ENCODE peak calls at places on chromosomes 6 and 20, in six cellular contexts. One of them, this sample, is unnamed.

GRCh38 chr6:5766260-5766659 is 240.5 kb downstream of the NRN1 start:
- DNase-seq in cardiac fibroblast: no peak
- DNase-seq in mucosa of descending colon: no peak
- DNase-seq in fibroblast of lung: no peak
- DNase-seq in fibroblast of pulmonary artery: no peak
- DNase-seq in upper lobe of left lung: no peak
- DNase-seq in this sample: no peak

GRCh38 chr6:15352884-15353283 is 107.0 kb downstream of the JARID2 start:
- DNase-seq in fibroblast of lung: peak
- DNase-seq in cardiac fibroblast: peak
- DNase-seq in mucosa of descending colon: no peak
- DNase-seq in upper lobe of left lung: no peak
- DNase-seq in fibroblast of pulmonary artery: peak
- DNase-seq in this sample: no peak

GRCh38 chr6:73710470-73710869 is 14.5 kb downstream of the CD109 start:
- DNase-seq in fibroblast of lung: peak
- DNase-seq in fibroblast of pulmonary artery: peak
- DNase-seq in cardiac fibroblast: peak
- DNase-seq in upper lobe of left lung: no peak
- DNase-seq in mucosa of descending colon: no peak
- DNase-seq in this sample: peak

GRCh38 chr6:148736779-148737412 is 9.9 kb upstream of the UST start:
- DNase-seq in upper lobe of left lung: no peak
- DNase-seq in mucosa of descending colon: no peak
- DNase-seq in fibroblast of lung: no peak
- DNase-seq in fibroblast of pulmonary artery: no peak
- DNase-seq in cardiac fibroblast: no peak
- DNase-seq in this sample: no peak

GRCh38 chr20:19840111-19840705 is 82.2 kb downstream of the RIN2 start:
- DNase-seq in fibroblast of pulmonary artery: no peak
- DNase-seq in upper lobe of left lung: no peak
- DNase-seq in fibroblast of lung: no peak
- DNase-seq in cardiac fibroblast: no peak
- DNase-seq in mucosa of descending colon: no peak
- DNase-seq in this sample: no peak

GRCh38 chr6:80541186-80541585 is 434.7 kb downstream of the BCKDHB start:
- DNase-seq in upper lobe of left lung: no peak
- DNase-seq in fibroblast of lung: peak
- DNase-seq in mucosa of descending colon: no peak
- DNase-seq in cardiac fibroblast: peak
- DNase-seq in fibroblast of pulmonary artery: peak
- DNase-seq in this sample: peak

GRCh38 chr6:167933290-167933689 is 64.2 kb upstream of the KIF25 start:
- DNase-seq in cardiac fibroblast: no peak
- DNase-seq in fibroblast of pulmonary artery: no peak
- DNase-seq in fibroblast of lung: no peak
- DNase-seq in upper lobe of left lung: no peak
- DNase-seq in mucosa of descending colon: no peak
- DNase-seq in this sample: no peak

GRCh38 chr20:44079968-44080560 is 106.9 kb downstream of the JPH2 start:
- DNase-seq in mucosa of descending colon: no peak
- DNase-seq in upper lobe of left lung: no peak
- DNase-seq in cardiac fibroblast: peak
- DNase-seq in fibroblast of pulmonary artery: peak
- DNase-seq in fibroblast of lung: peak
- DNase-seq in this sample: no peak

GRCh38 chr6:126524927-126525326 is 185.0 kb downstream of the CENPW start:
- DNase-seq in mucosa of descending colon: no peak
- DNase-seq in fibroblast of pulmonary artery: no peak
- DNase-seq in cardiac fibroblast: no peak
- DNase-seq in fibroblast of lung: no peak
- DNase-seq in upper lobe of left lung: no peak
- DNase-seq in this sample: no peak

GRCh38 chr6:102764317-102764716 is 1370.8 kb downstream of the GRIK2 start:
- DNase-seq in fibroblast of lung: no peak
- DNase-seq in cardiac fibroblast: no peak
- DNase-seq in fibroblast of pulmonary artery: no peak
- DNase-seq in upper lobe of left lung: no peak
- DNase-seq in mucosa of descending colon: no peak
- DNase-seq in this sample: no peak

GRCh38 chr20:31966991-31967655 is 828 bp upstream of the XKR7 start:
- DNase-seq in fibroblast of pulmonary artery: no peak
- DNase-seq in fibroblast of lung: no peak
- DNase-seq in cardiac fibroblast: no peak
- DNase-seq in mucosa of descending colon: no peak
- DNase-seq in upper lobe of left lung: no peak
- DNase-seq in this sample: no peak

GRCh38 chr6:4916954-4917561 is 86.8 kb downstream of the RPP40 start:
- DNase-seq in fibroblast of lung: no peak
- DNase-seq in fibroblast of pulmonary artery: no peak
- DNase-seq in mucosa of descending colon: no peak
- DNase-seq in upper lobe of left lung: no peak
- DNase-seq in cardiac fibroblast: no peak
- DNase-seq in this sample: no peak

GRCh38 chr20:35302421-35303335 is 10.5 kb upstream of the FAM83C start:
- DNase-seq in fibroblast of lung: peak
- DNase-seq in cardiac fibroblast: peak
- DNase-seq in fibroblast of pulmonary artery: no peak
- DNase-seq in mucosa of descending colon: no peak
- DNase-seq in upper lobe of left lung: no peak
- DNase-seq in this sample: peak

GRCh38 chr6:39428152-39428551 is 105.7 kb upstream of the KCNK16 start:
- DNase-seq in cardiac fibroblast: no peak
- DNase-seq in upper lobe of left lung: no peak
- DNase-seq in mucosa of descending colon: no peak
- DNase-seq in fibroblast of pulmonary artery: no peak
- DNase-seq in fibroblast of lung: no peak
- DNase-seq in this sample: no peak

GRCh38 chr20:10063482-10063881 is 28.7 kb downstream of the ANKEF1 start:
- DNase-seq in fibroblast of lung: no peak
- DNase-seq in fibroblast of pulmonary artery: no peak
- DNase-seq in cardiac fibroblast: no peak
- DNase-seq in upper lobe of left lung: no peak
- DNase-seq in mucosa of descending colon: no peak
- DNase-seq in this sample: no peak

GRCh38 chr6:66926060-66926459 is 1219.0 kb upstream of the EYS start:
- DNase-seq in fibroblast of lung: peak
- DNase-seq in upper lobe of left lung: no peak
- DNase-seq in mucosa of descending colon: no peak
- DNase-seq in fibroblast of pulmonary artery: peak
- DNase-seq in cardiac fibroblast: peak
- DNase-seq in this sample: no peak

GRCh38 chr6:2992330-2992979 is 7.2 kb upstream of the NQO2 start:
- DNase-seq in fibroblast of lung: no peak
- DNase-seq in upper lobe of left lung: no peak
- DNase-seq in cardiac fibroblast: no peak
- DNase-seq in mucosa of descending colon: no peak
- DNase-seq in fibroblast of pulmonary artery: no peak
- DNase-seq in this sample: no peak

GRCh38 chr6:130202782-130203181 is 20.0 kb downstream of the SAMD3 start:
- DNase-seq in fibroblast of pulmonary artery: no peak
- DNase-seq in mucosa of descending colon: no peak
- DNase-seq in upper lobe of left lung: no peak
- DNase-seq in fibroblast of lung: no peak
- DNase-seq in cardiac fibroblast: no peak
- DNase-seq in this sample: no peak

GRCh38 chr20:44594730-44595129 is 12.4 kb downstream of the PKIG start:
- DNase-seq in fibroblast of lung: peak
- DNase-seq in cardiac fibroblast: peak
- DNase-seq in fibroblast of pulmonary artery: peak
- DNase-seq in mucosa of descending colon: no peak
- DNase-seq in upper lobe of left lung: peak
- DNase-seq in this sample: no peak

GRCh38 chr6:100166991-100167390 is 173.0 kb upstream of the MCHR2 start:
- DNase-seq in fibroblast of lung: no peak
- DNase-seq in mucosa of descending colon: no peak
- DNase-seq in upper lobe of left lung: no peak
- DNase-seq in fibroblast of pulmonary artery: no peak
- DNase-seq in cardiac fibroblast: no peak
- DNase-seq in this sample: no peak

GRCh38 chr6:25637211-25637610 is 14.8 kb upstream of the SCGN start:
- DNase-seq in upper lobe of left lung: no peak
- DNase-seq in cardiac fibroblast: no peak
- DNase-seq in fibroblast of pulmonary artery: peak
- DNase-seq in mucosa of descending colon: no peak
- DNase-seq in fibroblast of lung: no peak
- DNase-seq in this sample: no peak

GRCh38 chr6:39948156-39948850 is 14.0 kb upstream of the MOCS1 start:
- DNase-seq in fibroblast of pulmonary artery: no peak
- DNase-seq in fibroblast of lung: no peak
- DNase-seq in mucosa of descending colon: no peak
- DNase-seq in upper lobe of left lung: no peak
- DNase-seq in cardiac fibroblast: no peak
- DNase-seq in this sample: no peak

GRCh38 chr20:10369723-10370090 is 64.3 kb downstream of the MKKS start:
- DNase-seq in fibroblast of lung: peak
- DNase-seq in upper lobe of left lung: no peak
- DNase-seq in fibroblast of pulmonary artery: peak
- DNase-seq in cardiac fibroblast: peak
- DNase-seq in mucosa of descending colon: no peak
- DNase-seq in this sample: peak

GRCh38 chr20:49699200-49699992 is 14.3 kb downstream of the B4GALT5 start:
- DNase-seq in cardiac fibroblast: peak
- DNase-seq in fibroblast of lung: peak
- DNase-seq in mucosa of descending colon: no peak
- DNase-seq in upper lobe of left lung: no peak
- DNase-seq in fibroblast of pulmonary artery: peak
- DNase-seq in this sample: no peak

GRCh38 chr6:18044108-18044783 is 56.8 kb upstream of the KIF13A start:
- DNase-seq in cardiac fibroblast: no peak
- DNase-seq in upper lobe of left lung: no peak
- DNase-seq in fibroblast of lung: no peak
- DNase-seq in mucosa of descending colon: no peak
- DNase-seq in fibroblast of pulmonary artery: no peak
- DNase-seq in this sample: no peak
- H3K4me3 ChIP-seq in cardiac fibroblast: no peak
- H3K4me3 ChIP-seq in upper lobe of left lung: no peak
- H3K4me3 ChIP-seq in fibroblast of lung: no peak
- H3K4me3 ChIP-seq in mucosa of descending colon: no peak
- H3K4me3 ChIP-seq in fibroblast of pulmonary artery: no peak
- H3K4me3 ChIP-seq in this sample: no peak

GRCh38 chr6:109095036-109095820 is at the start of gene CEP57L1:
- DNase-seq in mucosa of descending colon: peak
- DNase-seq in cardiac fibroblast: peak
- DNase-seq in upper lobe of left lung: peak
- DNase-seq in fibroblast of lung: peak
- DNase-seq in fibroblast of pulmonary artery: peak
- DNase-seq in this sample: peak
- TF ChIP-seq CTCF in mucosa of descending colon: peak
- TF ChIP-seq CTCF in cardiac fibroblast: peak
- TF ChIP-seq CTCF in upper lobe of left lung: no peak
- TF ChIP-seq CTCF in fibroblast of lung: no peak
- TF ChIP-seq CTCF in fibroblast of pulmonary artery: peak
- TF ChIP-seq CTCF in this sample: no peak

GRCh38 chr6:42778072-42778471 is 3.8 kb upstream of the BICRAL start:
- DNase-seq in fibroblast of pulmonary artery: no peak
- DNase-seq in upper lobe of left lung: no peak
- DNase-seq in fibroblast of lung: no peak
- DNase-seq in mucosa of descending colon: no peak
- DNase-seq in cardiac fibroblast: no peak
- DNase-seq in this sample: no peak

GRCh38 chr6:42774201-42774600 is 7.7 kb upstream of the BICRAL start:
- DNase-seq in upper lobe of left lung: no peak
- DNase-seq in fibroblast of pulmonary artery: no peak
- DNase-seq in mucosa of descending colon: no peak
- DNase-seq in cardiac fibroblast: no peak
- DNase-seq in fibroblast of lung: no peak
- DNase-seq in this sample: no peak

GRCh38 chr6:42779521-42779920 is 2.3 kb upstream of the BICRAL start:
- DNase-seq in mucosa of descending colon: no peak
- DNase-seq in fibroblast of pulmonary artery: no peak
- DNase-seq in upper lobe of left lung: no peak
- DNase-seq in fibroblast of lung: no peak
- DNase-seq in cardiac fibroblast: no peak
- DNase-seq in this sample: no peak

GRCh38 chr6:42781546-42781810 is 374 bp upstream of the BICRAL start:
- DNase-seq in cardiac fibroblast: peak
- DNase-seq in upper lobe of left lung: no peak
- DNase-seq in mucosa of descending colon: no peak
- DNase-seq in fibroblast of pulmonary artery: peak
- DNase-seq in fibroblast of lung: peak
- DNase-seq in this sample: no peak

DNA sequence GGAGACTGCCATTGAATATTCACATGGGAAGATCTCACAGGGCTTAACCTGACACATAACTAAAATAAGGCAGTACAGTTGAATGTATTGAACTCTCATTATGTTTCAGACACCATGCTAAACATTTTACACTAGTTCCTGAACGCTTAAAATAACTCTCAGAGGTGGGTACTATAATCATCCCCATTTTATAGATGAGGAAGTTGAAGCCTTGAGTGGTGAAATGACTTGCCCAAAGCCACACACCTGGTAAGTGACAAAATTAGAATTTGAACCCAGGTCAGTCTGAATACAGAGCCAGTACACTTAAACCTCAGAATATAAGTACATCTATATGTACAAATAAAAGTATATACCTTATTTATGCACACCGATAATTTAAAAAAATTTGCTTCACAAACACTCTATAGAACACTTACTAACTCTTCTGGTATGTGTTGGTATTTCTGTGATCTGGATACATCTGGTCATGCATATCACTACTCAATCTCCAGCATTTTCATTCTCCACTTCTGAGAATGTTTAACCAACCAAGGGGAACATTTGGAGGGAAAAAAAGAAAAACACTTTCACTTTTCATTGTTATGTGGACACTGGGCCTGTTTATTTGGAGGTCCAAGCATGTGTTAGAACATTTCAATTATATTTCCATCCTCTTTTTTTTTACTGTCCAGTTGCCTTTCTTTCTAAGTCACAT is 4.6 kb upstream of the BICRAL start:
- DNase-seq in cardiac fibroblast: peak
- DNase-seq in fibroblast of pulmonary artery: peak
- DNase-seq in fibroblast of lung: peak
- DNase-seq in upper lobe of left lung: no peak
- DNase-seq in mucosa of descending colon: no peak
- DNase-seq in this sample: peak
- H3K4me3 ChIP-seq in cardiac fibroblast: no peak
- H3K4me3 ChIP-seq in fibroblast of pulmonary artery: no peak
- H3K4me3 ChIP-seq in fibroblast of lung: no peak
- H3K4me3 ChIP-seq in upper lobe of left lung: no peak
- H3K4me3 ChIP-seq in mucosa of descending colon: no peak
- H3K4me3 ChIP-seq in this sample: no peak

DNA sequence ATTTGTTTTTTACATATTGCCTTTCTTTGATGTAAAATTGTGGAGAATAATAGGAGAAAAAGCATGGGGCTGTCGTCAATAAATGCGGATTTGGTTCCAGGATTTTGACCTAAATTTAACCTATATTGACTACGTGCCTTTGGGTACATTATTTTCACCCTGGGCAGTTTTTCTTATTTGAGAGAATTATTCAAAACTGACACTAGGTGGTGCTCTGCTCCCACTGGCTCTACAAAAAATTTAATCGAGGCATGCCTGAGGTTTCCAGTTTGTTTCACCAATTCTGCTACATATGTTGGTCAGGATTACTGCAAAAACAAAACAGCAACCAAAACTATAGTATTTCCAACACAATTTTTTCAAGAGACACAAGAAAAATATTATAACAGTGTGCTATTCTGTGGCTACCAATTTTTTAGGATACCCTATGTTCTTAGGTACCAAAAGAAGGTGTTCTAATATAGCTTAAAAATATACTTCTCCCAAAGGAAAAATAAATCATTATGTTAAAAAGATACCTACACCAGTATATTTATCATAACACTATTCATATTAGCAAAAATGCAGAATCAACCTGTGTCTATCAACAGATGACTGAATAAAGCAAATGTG is 48.6 kb upstream of the FABP7 start:
- DNase-seq in upper lobe of left lung: no peak
- DNase-seq in fibroblast of lung: peak
- DNase-seq in cardiac fibroblast: peak
- DNase-seq in fibroblast of pulmonary artery: peak
- DNase-seq in mucosa of descending colon: no peak
- DNase-seq in this sample: peak
- TF ChIP-seq CTCF in upper lobe of left lung: peak
- TF ChIP-seq CTCF in fibroblast of lung: peak
- TF ChIP-seq CTCF in cardiac fibroblast: peak
- TF ChIP-seq CTCF in fibroblast of pulmonary artery: peak
- TF ChIP-seq CTCF in mucosa of descending colon: peak
- TF ChIP-seq CTCF in this sample: peak